ENCODE peak calls at places on chromosomes 1 and 21, in nine cellular contexts. X is HFF-Myc, P is kidney epithelial cell, E is mucosa of descending colon, J is heart left ventricle, B is upper lobe of right lung, S is astrocyte of the spinal cord, O is epithelial cell of esophagus, Q is tibial nerve. M is an unnamed sample.

GRCh38 chr1:159860456-159860855 is 2.0 kb downstream of the VSIG8 start:
- DNase-seq in X (no peak), P (no peak), E (no peak), J (no peak), B (no peak), S (no peak), O (no peak), Q (no peak), M (no peak)

GRCh38 chr1:203338335-203339036 is 12.4 kb downstream of the FMOD start:
- DNase-seq in X (peak), P (no peak), E (peak), J (peak), B (no peak), S (peak), O (peak), Q (no peak), M (peak)

GRCh38 chr1:235943581-235944114 is 76.9 kb upstream of the LYST start:
- DNase-seq in X (peak), P (no peak), E (no peak), J (no peak), B (no peak), S (peak), O (peak), Q (no peak), M (peak)

GRCh38 chr1:42784946-42785693 is at the start of gene TMEM269:
- DNase-seq in X (no peak), P (no peak), E (peak), J (peak), B (no peak), S (no peak), O (no peak), Q (no peak), M (peak)

GRCh38 chr1:67376381-67376780 is 53.8 kb downstream of the SERBP1 start:
- DNase-seq in X (no peak), P (no peak), E (no peak), J (no peak), B (no peak), S (no peak), O (peak), Q (no peak), M (no peak)

GRCh38 chr1:241063281-241063680 is 293.7 kb downstream of the RGS7 start:
- DNase-seq in X (no peak), P (no peak), E (no peak), J (no peak), B (no peak), S (no peak), O (no peak), Q (no peak), M (no peak)

GRCh38 chr1:193629875-193630274 is 443.5 kb upstream of the B3GALT2 start:
- DNase-seq in X (peak), P (no peak), E (no peak), J (no peak), B (no peak), S (no peak), O (no peak), Q (no peak), M (peak)

GRCh38 chr1:195979646-195980045 is 628.6 kb downstream of the KCNT2 start:
- DNase-seq in X (no peak), P (no peak), E (no peak), J (no peak), B (no peak), S (no peak), O (peak), Q (no peak), M (peak)

GRCh38 chr21:25657140-25657539 is 18.1 kb downstream of the JAM2 start:
- DNase-seq in X (no peak), P (no peak), E (no peak), J (no peak), B (no peak), S (no peak), O (peak), Q (no peak), M (no peak)

GRCh38 chr21:42465008-42465878 is 30.8 kb downstream of the RSPH1 start:
- DNase-seq in X (no peak), P (no peak), E (no peak), J (no peak), B (no peak), S (peak), O (peak), Q (no peak), M (peak)

GRCh38 chr1:41416552-41417334 is 55.5 kb downstream of the FOXO6 start:
- DNase-seq in X (no peak), P (peak), E (peak), J (peak), B (peak), S (peak), O (peak), Q (no peak), M (peak)

GRCh38 chr1:75092141-75092540 is 42.0 kb upstream of the LHX8 start:
- DNase-seq in X (no peak), P (no peak), E (no peak), J (no peak), B (no peak), S (no peak), O (peak), Q (no peak), M (no peak)

GRCh38 chr1:116817582-116818064 is 63.4 kb downstream of the CD2 start:
- DNase-seq in X (peak), P (no peak), E (peak), J (no peak), B (peak), S (no peak), O (peak), Q (no peak), M (peak)

GRCh38 chr1:21931171-21932093 is 5.7 kb downstream of the HSPG2 start:
- DNase-seq in X (no peak), P (no peak), E (peak), J (peak), B (peak), S (peak), O (peak), Q (peak), M (peak)

GRCh38 chr1:32180186-32181060 is 948 bp downstream of the TXLNA start:
- DNase-seq in X (no peak), P (no peak), E (peak), J (peak), B (peak), S (peak), O (peak), Q (no peak), M (peak)

GRCh38 chr1:245961137-245961540 is 545.9 kb downstream of the SMYD3 start:
- DNase-seq in X (no peak), P (no peak), E (no peak), J (no peak), B (no peak), S (no peak), O (no peak), Q (no peak), M (peak)

GRCh38 chr1:151288502-151288901 is 6.4 kb downstream of the ZNF687 start:
- DNase-seq in X (no peak), P (no peak), E (no peak), J (no peak), B (no peak), S (no peak), O (no peak), Q (no peak), M (no peak)

GRCh38 chr1:33815061-33815460 is 48.8 kb upstream of the HMGB4 start:
- DNase-seq in X (no peak), P (no peak), E (no peak), J (no peak), B (no peak), S (peak), O (no peak), Q (no peak), M (peak)

GRCh38 chr1:42933610-42934009 is 25.1 kb downstream of the SLC2A1 start:
- DNase-seq in X (no peak), P (no peak), E (no peak), J (no peak), B (peak), S (no peak), O (peak), Q (no peak), M (no peak)

GRCh38 chr1:226149806-226150205 is 36.7 kb downstream of the ACBD3 start:
- DNase-seq in X (peak), P (no peak), E (no peak), J (no peak), B (no peak), S (no peak), O (peak), Q (no peak), M (peak)

GRCh38 chr1:114505148-114505561 is 5.8 kb downstream of the TRIM33 start:
- DNase-seq in X (no peak), P (no peak), E (no peak), J (no peak), B (no peak), S (no peak), O (peak), Q (no peak), M (no peak)

GRCh38 chr1:109740615-109741373 is at the start of gene GSTM3:
- DNase-seq in X (no peak), P (no peak), E (no peak), J (no peak), B (no peak), S (no peak), O (no peak), Q (no peak), M (no peak)
- H3K4me3 ChIP-seq in X (peak), P (peak), E (peak), J (peak), B (peak), S (peak), O (peak), Q (peak), M (peak)

GRCh38 chr1:30777060-30777905 is 19.7 kb upstream of the LAPTM5 start:
- DNase-seq in X (no peak), P (no peak), E (no peak), J (no peak), B (no peak), S (no peak), O (no peak), Q (no peak), M (no peak)

GRCh38 chr1:30778979-30779293 is 21.4 kb upstream of the LAPTM5 start:
- DNase-seq in X (no peak), P (no peak), E (no peak), J (no peak), B (no peak), S (no peak), O (no peak), Q (no peak), M (no peak)

GRCh38 chr1:30779294-30780071 is 21.9 kb upstream of the LAPTM5 start:
- DNase-seq in X (peak), P (no peak), E (peak), J (peak), B (peak), S (peak), O (peak), Q (peak), M (peak)

GRCh38 chr1:30777906-30778155 is 20.3 kb upstream of the LAPTM5 start:
- DNase-seq in X (no peak), P (no peak), E (no peak), J (no peak), B (no peak), S (no peak), O (no peak), Q (no peak), M (no peak)

GRCh38 chr1:30778156-30778978 is 20.8 kb upstream of the LAPTM5 start:
- DNase-seq in X (peak), P (peak), E (no peak), J (peak), B (no peak), S (peak), O (peak), Q (no peak), M (peak)
- TF ChIP-seq CTCF in X (no peak), P (no peak), E (no peak), J (no peak), B (no peak), S (no peak), O (no peak), Q (no peak), M (no peak)

DNA sequence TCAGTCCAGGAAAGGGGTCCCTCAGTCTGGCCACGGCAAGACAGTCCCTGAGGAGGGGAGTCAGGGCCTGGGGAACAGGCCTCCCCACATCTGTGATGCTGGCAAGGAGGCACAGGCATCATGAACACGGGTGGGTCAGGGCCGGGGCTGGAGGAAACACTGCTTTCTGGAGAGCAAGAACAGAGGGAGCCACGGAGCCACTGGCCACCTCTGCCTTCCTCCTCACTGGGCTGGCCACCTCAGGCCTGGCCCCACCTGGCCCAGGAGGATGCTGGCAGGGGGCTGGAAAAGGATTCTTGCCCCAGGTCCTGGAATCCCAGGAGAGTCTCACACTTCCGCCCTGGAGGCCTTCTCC is 15.7 kb downstream of the BLACAT1 start:
- DNase-seq in X (no peak), P (no peak), E (no peak), J (no peak), B (no peak), S (no peak), O (no peak), Q (no peak), M (no peak)
- H3K4me3 ChIP-seq in X (no peak), P (no peak), E (no peak), J (no peak), B (no peak), S (no peak), O (no peak), Q (no peak), M (no peak)

GRCh38 chr1:213977909-213978308 is 9.9 kb upstream of the PROX1 start:
- DNase-seq in X (no peak), P (no peak), E (no peak), J (no peak), B (no peak), S (no peak), O (no peak), Q (no peak), M (no peak)

GRCh38 chr1:213980906-213981305 is 6.9 kb upstream of the PROX1 start:
- DNase-seq in X (no peak), P (no peak), E (no peak), J (no peak), B (no peak), S (no peak), O (no peak), Q (no peak), M (no peak)

GRCh38 chr1:213976665-213977485 is 10.9 kb upstream of the PROX1 start:
- DNase-seq in X (no peak), P (no peak), E (no peak), J (no peak), B (no peak), S (no peak), O (no peak), Q (no peak), M (no peak)

GRCh38 chr1:213979751-213980605 is 7.8 kb upstream of the PROX1 start:
- DNase-seq in X (no peak), P (no peak), E (no peak), J (no peak), B (no peak), S (no peak), O (no peak), Q (no peak), M (no peak)

DNA sequence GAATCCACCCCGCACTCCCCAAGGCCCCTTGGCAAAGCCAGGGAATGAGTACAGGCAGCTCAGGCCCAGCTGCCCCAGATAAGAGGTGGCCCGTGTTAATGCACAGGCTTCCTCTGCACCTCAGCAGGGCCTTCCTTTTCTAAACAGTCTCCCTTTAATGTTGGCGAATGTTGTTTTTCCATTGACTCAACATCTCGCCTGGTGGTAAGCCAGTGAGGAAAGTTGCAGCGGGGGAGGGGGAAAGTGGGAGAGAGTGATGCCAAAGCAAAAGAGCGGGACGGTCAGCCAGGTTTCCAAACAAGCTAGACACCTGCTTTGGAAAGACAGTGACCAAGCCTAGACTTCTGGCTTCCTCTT is 10.3 kb upstream of the PROX1 start:
- DNase-seq in X (no peak), P (no peak), E (no peak), J (no peak), B (no peak), S (peak), O (no peak), Q (no peak), M (no peak)
- TF ChIP-seq CTCF in X (no peak), P (no peak), E (no peak), J (no peak), B (no peak), S (no peak), O (no peak), Q (no peak), M (no peak)

GRCh38 chr1:163922743-163923186 is 601.0 kb downstream of the NUF2 start:
- DNase-seq in X (no peak), P (no peak), E (no peak), J (no peak), B (no peak), S (no peak), O (no peak), Q (no peak), M (no peak)
- H3K4me3 ChIP-seq in X (no peak), P (no peak), E (no peak), J (no peak), B (no peak), S (no peak), O (no peak), Q (no peak), M (no peak)

GRCh38 chr1:27725374-27726172 is at the start of gene FAM76A:
- DNase-seq in X (peak), P (peak), E (peak), J (peak), B (peak), S (peak), O (peak), Q (peak), M (peak)
- TF ChIP-seq CTCF in X (peak), P (peak), E (peak), J (peak), B (peak), S (peak), O (peak), Q (peak), M (peak)

GRCh38 chr1:39791838-39792237 is 3.2 kb upstream of the BMP8B start:
- DNase-seq in X (no peak), P (no peak), E (no peak), J (no peak), B (no peak), S (no peak), O (no peak), Q (no peak), M (no peak)

GRCh38 chr1:39789571-39790110 is 976 bp upstream of the BMP8B start:
- DNase-seq in X (no peak), P (no peak), E (no peak), J (no peak), B (no peak), S (no peak), O (no peak), Q (no peak), M (no peak)

GRCh38 chr1:39788758-39789570 is at the start of gene BMP8B:
- DNase-seq in X (no peak), P (no peak), E (peak), J (peak), B (peak), S (no peak), O (peak), Q (peak), M (no peak)

GRCh38 chr1:39787468-39787867 is 1.2 kb downstream of the BMP8B start:
- DNase-seq in X (no peak), P (no peak), E (peak), J (no peak), B (no peak), S (no peak), O (no peak), Q (no peak), M (no peak)

DNA sequence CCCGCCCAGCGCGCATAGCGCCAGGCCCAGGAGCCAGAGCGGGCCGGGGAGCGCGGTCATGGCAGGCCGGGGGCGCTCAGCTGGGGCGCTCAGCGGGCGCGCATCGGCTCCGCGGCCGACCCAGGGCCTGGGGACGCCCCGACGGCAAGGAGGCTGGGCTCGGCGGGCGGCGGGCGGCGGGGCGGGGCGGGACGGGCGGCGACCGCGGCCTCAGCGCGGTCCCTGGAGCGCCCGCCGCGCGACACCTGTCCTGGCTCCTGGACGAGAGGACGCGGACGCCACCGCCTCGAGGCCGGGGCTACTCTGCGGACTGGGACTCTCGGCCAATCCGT is 273 bp downstream of the BMP8B start:
- DNase-seq in X (no peak), P (no peak), E (no peak), J (no peak), B (no peak), S (no peak), O (no peak), Q (no peak), M (no peak)
- H3K4me3 ChIP-seq in X (peak), P (peak), E (peak), J (peak), B (peak), S (no peak), O (peak), Q (peak), M (peak)

GRCh38 chr1:229694053-229694693 is 68.1 kb downstream of the URB2 start:
- DNase-seq in X (peak), P (peak), E (peak), J (peak), B (peak), S (peak), O (no peak), Q (peak), M (peak)
- TF ChIP-seq CTCF in X (no peak), P (no peak), E (no peak), J (no peak), B (no peak), S (no peak), O (no peak), Q (no peak), M (peak)

DNA sequence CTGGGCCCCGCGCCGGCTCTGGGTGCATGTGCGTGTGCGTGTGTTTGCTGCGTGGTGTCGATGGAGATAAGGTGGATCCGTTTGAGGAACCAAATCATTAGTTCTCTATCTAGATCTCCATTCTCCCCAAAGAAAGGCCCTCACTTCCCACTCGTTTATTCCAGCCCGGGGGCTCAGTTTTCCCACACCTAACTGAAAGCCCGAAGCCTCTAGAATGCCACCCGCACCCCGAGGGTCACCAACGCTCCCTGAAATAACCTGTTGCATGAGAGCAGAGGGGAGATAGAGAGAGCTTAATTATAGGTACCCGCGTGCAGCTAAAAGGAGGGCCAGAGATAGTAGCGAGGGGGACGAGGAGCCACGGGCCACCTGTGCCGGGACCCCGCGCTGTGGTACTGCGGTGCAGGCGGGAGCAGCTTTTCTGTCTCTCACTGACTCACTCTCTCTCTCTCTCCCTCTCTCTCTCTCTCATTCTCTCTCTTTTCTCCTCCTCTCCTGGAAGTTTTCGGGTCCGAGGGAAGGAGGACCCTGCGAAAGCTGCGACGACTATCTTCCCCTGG is 644 bp downstream of the OLIG2 start:
- DNase-seq in X (no peak), P (no peak), E (no peak), J (no peak), B (no peak), S (no peak), O (no peak), Q (no peak), M (no peak)
- H3K4me3 ChIP-seq in X (no peak), P (no peak), E (no peak), J (no peak), B (no peak), S (no peak), O (no peak), Q (no peak), M (no peak)

GRCh38 chr1:119827010-119827409 is 15.8 kb upstream of the REG4 start:
- DNase-seq in X (no peak), P (no peak), E (no peak), J (no peak), B (no peak), S (no peak), O (peak), Q (no peak), M (no peak)
- TF ChIP-seq CTCF in X (peak), P (peak), E (no peak), J (no peak), B (peak), S (peak), O (peak), Q (no peak), M (peak)